ENCODE peak calls at places on chromosomes 7 and 10, in eight cellular contexts. P, J, U, B, L, I, Y and N are unnamed samples.
A peak's percentile ranks its signal among the peaks of the same experiment; 100 is the strongest.

GRCh38 chr10:72298774-72299519 is 25.2 kb downstream of the DDIT4 start:
- DNase-seq in P (no peak), J (no peak), U (no peak), B (no peak), L (no peak), I (no peak), Y (no peak), N (no peak)

GRCh38 chr7:102834999-102835398 is 77.8 kb upstream of the LRRC17 start:
- DNase-seq in P (peak; percentile 96), J (no peak), U (no peak), B (no peak), L (no peak), I (no peak), Y (no peak), N (peak; percentile 56)

GRCh38 chr10:47456096-47456485 is 27.8 kb downstream of the ANXA8 start:
- DNase-seq in P (no peak), J (no peak), U (no peak), B (peak; percentile 73), L (no peak), I (no peak), Y (no peak), N (no peak)

GRCh38 chr7:24318326-24318725 is 34.3 kb downstream of the NPY start:
- DNase-seq in P (no peak), J (peak; percentile 75), U (no peak), B (no peak), L (no peak), I (no peak), Y (no peak), N (peak; percentile 48)

GRCh38 chr10:103792547-103792946 is 62.8 kb downstream of the SH3PXD2A start:
- DNase-seq in P (peak; percentile 81), J (no peak), U (no peak), B (no peak), L (no peak), I (no peak), Y (no peak), N (no peak)

GRCh38 chr7:150479023-150479716 is 28.7 kb downstream of the GIMAP8 start:
- DNase-seq in P (peak; percentile 98), J (no peak), U (no peak), B (no peak), L (no peak), I (no peak), Y (no peak), N (no peak)

GRCh38 chr10:131126321-131127121 is 185.0 kb downstream of the TCERG1L start:
- DNase-seq in P (peak; percentile 4), J (no peak), U (no peak), B (no peak), L (no peak), I (no peak), Y (no peak), N (no peak)

GRCh38 chr10:43407148-43407575 is 1.8 kb downstream of the HNRNPF start:
- DNase-seq in P (no peak), J (peak; percentile 73), U (no peak), B (peak; percentile 89), L (no peak), I (peak; percentile 50), Y (no peak), N (peak; percentile 71)

GRCh38 chr10:44383749-44384600 is 922 bp downstream of the CXCL12 start:
- DNase-seq in P (no peak), J (no peak), U (no peak), B (peak; percentile 82), L (no peak), I (no peak), Y (peak; percentile 37), N (peak; percentile 45)

GRCh38 chr10:84216834-84217233 is 8.5 kb downstream of the LRIT2 start:
- DNase-seq in P (no peak), J (no peak), U (no peak), B (no peak), L (no peak), I (no peak), Y (no peak), N (no peak)

GRCh38 chr10:84214046-84214572 is 11.2 kb downstream of the LRIT2 start:
- DNase-seq in P (no peak), J (no peak), U (no peak), B (no peak), L (no peak), I (no peak), Y (no peak), N (no peak)

GRCh38 chr10:84212015-84212414 is 13.3 kb downstream of the LRIT2 start:
- DNase-seq in P (no peak), J (no peak), U (no peak), B (no peak), L (no peak), I (no peak), Y (no peak), N (no peak)

GRCh38 chr10:84213076-84213475 is 12.3 kb downstream of the LRIT2 start:
- DNase-seq in P (no peak), J (no peak), U (no peak), B (no peak), L (no peak), I (no peak), Y (no peak), N (no peak)

GRCh38 chr10:84214612-84215235 is 10.6 kb downstream of the LRIT2 start:
- DNase-seq in P (peak; percentile 24), J (peak; percentile 52), U (no peak), B (no peak), L (no peak), I (no peak), Y (no peak), N (peak; percentile 73)
- TF ChIP-seq CTCF in P (peak; percentile 56), J (peak; percentile 71), U (peak; percentile 52), B (peak; percentile 13), L (peak; percentile 47), I (no peak), Y (peak; percentile 18), N (peak; percentile 83)

DNA sequence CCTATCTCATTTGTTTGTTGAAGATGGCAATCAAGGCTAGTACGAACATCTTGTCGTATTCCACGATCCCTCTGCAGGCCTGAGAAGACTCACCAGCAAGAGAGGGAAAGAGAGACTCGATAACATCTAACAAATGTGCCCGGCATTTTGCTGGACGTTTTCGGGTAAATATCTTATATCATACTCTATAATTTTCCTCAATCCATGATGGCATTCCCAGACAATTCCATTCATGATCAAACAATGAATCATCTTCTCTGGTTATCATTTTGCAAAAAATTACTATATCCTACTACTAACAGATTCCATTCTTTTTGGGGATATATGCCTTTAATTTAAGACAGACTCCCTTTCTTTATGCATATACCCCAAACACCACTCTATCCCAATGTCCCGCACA is 118.1 kb downstream of the TYW1B start:
- DNase-seq in P (no peak), J (no peak), U (no peak), B (no peak), L (no peak), I (no peak), Y (no peak), N (no peak)
- TF ChIP-seq CTCF in P (no peak), J (no peak), U (no peak), B (no peak), L (no peak), I (no peak), Y (no peak), N (no peak)

GRCh38 chr7:140966561-140967234 is 42.0 kb upstream of the BRAF start:
- DNase-seq in P (no peak), J (no peak), U (no peak), B (no peak), L (no peak), I (no peak), Y (no peak), N (no peak)
- TF ChIP-seq CTCF in P (no peak), J (no peak), U (no peak), B (no peak), L (no peak), I (no peak), Y (no peak), N (no peak)

DNA sequence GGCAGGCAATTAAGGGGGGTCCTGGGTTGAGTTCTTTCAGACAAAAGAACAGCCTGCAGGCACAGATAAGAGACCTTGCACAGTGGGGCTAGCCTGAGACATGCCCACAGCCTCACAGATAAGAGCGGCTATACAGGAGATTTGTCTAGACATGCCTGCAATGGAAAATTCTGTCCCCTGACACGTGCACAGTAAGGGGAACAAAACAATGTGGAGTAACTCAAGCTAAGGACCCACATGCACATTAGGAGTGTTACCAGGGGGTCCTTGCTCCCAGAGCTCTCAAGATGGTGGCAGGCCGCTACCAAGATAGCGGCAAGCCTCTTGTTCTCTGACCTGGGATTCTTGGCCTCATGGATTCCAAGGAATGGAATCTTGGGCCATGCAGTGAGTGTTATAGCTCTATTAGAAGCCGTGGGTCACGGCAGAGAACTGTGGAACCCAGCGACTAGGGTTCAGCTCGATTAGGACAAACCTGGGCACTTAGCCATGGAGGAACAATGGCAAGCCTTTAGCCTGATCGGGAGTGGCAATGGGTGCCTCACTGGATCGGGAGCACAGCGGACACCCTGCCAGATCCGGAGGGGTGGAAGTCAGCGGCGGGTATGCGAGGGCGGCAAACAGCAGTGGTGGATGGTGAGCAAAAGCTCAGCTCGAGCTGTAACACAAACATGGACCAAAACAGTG is 196.9 kb downstream of the CCSER2 start:
- DNase-seq in P (peak; percentile 63), J (no peak), U (no peak), B (no peak), L (no peak), I (no peak), Y (no peak), N (no peak)
- TF ChIP-seq CTCF in P (no peak), J (no peak), U (no peak), B (no peak), L (no peak), I (no peak), Y (no peak), N (no peak)

GRCh38 chr10:92573091-92573797 is 649 bp downstream of the IDE start:
- DNase-seq in P (peak; percentile 37), J (peak; percentile 40), U (no peak), B (no peak), L (no peak), I (peak; percentile 41), Y (no peak), N (peak; percentile 29)
- TF ChIP-seq CTCF in P (no peak), J (peak; percentile 8), U (peak; percentile 27), B (no peak), L (no peak), I (no peak), Y (no peak), N (no peak)